ENCODE peak calls at places on chromosomes 16 and 17, in four cellular contexts. U, G, Z and S are unnamed samples.
A peak's percentile ranks its signal among the peaks of the same experiment; 100 is the strongest.

GRCh38 chr16:2724816-2725348 is 4.9 kb upstream of the PRSS27 start:
- DNase-seq in U (no peak), G (no peak), Z (no peak), S (no peak)

GRCh38 chr17:71441098-71441497 is 679.7 kb upstream of the SOX9 start:
- DNase-seq in U (no peak), G (no peak), Z (no peak), S (peak; percentile 80)

GRCh38 chr17:40615295-40615988 is 32.2 kb downstream of the SMARCE1 start:
- DNase-seq in U (no peak), G (no peak), Z (peak; percentile 34), S (no peak)

GRCh38 chr16:23359092-23359760 is 57.1 kb downstream of the SCNN1B start:
- DNase-seq in U (no peak), G (no peak), Z (no peak), S (no peak)

GRCh38 chr17:67490471-67490870 is 113.4 kb downstream of the PITPNC1 start:
- DNase-seq in U (no peak), G (no peak), Z (no peak), S (no peak)

GRCh38 chr16:84569382-84569987 is 48.4 kb downstream of the COTL1 start:
- DNase-seq in U (no peak), G (no peak), Z (no peak), S (no peak)

GRCh38 chr17:65662166-65662565 is 100.7 kb upstream of the AXIN2 start:
- DNase-seq in U (no peak), G (no peak), Z (no peak), S (peak; percentile 47)

GRCh38 chr17:44915727-44916058 is 393 bp upstream of the GFAP start:
- DNase-seq in U (no peak), G (no peak), Z (no peak), S (no peak)

GRCh38 chr17:37301288-37301687 is 74.5 kb upstream of the C17orf78 start:
- DNase-seq in U (no peak), G (no peak), Z (no peak), S (no peak)

GRCh38 chr17:49482144-49482817 is 12.8 kb upstream of the NGFR start:
- DNase-seq in U (no peak), G (no peak), Z (no peak), S (no peak)

GRCh38 chr16:57562066-57562465 is 19.6 kb downstream of the ADGRG5 start:
- DNase-seq in U (no peak), G (no peak), Z (no peak), S (no peak)

GRCh38 chr17:42312285-42313130 is 24.2 kb downstream of the STAT5A start:
- DNase-seq in U (peak; percentile 68), G (peak; percentile 72), Z (peak; percentile 78), S (no peak)

GRCh38 chr17:16922386-16923096 is 49.4 kb downstream of the TNFRSF13B start:
- DNase-seq in U (no peak), G (no peak), Z (no peak), S (no peak)